ENCODE peak calls at places on chromosomes 16 and 17, in seven cellular contexts. One of them, this sample, is unnamed.

GRCh38 chr17:73194514-73195222 is 1.8 kb downstream of the COG1 start:
- DNase-seq in GM06990: no peak
- DNase-seq in CD4-positive, alpha-beta T cell: no peak
- DNase-seq in type B pancreatic cell: no peak
- DNase-seq in WTC11: no peak
- DNase-seq in prostate gland: no peak
- DNase-seq in PC-3: peak
- DNase-seq in this sample: no peak

GRCh38 chr17:57164814-57165213 is 79.8 kb downstream of the AKAP1 start:
- DNase-seq in CD4-positive, alpha-beta T cell: no peak
- DNase-seq in WTC11: no peak
- DNase-seq in prostate gland: no peak
- DNase-seq in GM06990: no peak
- DNase-seq in PC-3: no peak
- DNase-seq in type B pancreatic cell: no peak
- DNase-seq in this sample: no peak

GRCh38 chr16:64695684-64696083 is 426.2 kb downstream of the CDH11 start:
- DNase-seq in type B pancreatic cell: no peak
- DNase-seq in WTC11: no peak
- DNase-seq in prostate gland: no peak
- DNase-seq in GM06990: no peak
- DNase-seq in CD4-positive, alpha-beta T cell: no peak
- DNase-seq in PC-3: no peak
- DNase-seq in this sample: no peak

GRCh38 chr16:22685162-22685830 is 128.7 kb upstream of the HS3ST2 start:
- DNase-seq in WTC11: no peak
- DNase-seq in CD4-positive, alpha-beta T cell: no peak
- DNase-seq in GM06990: no peak
- DNase-seq in prostate gland: peak
- DNase-seq in type B pancreatic cell: no peak
- DNase-seq in PC-3: no peak
- DNase-seq in this sample: no peak

GRCh38 chr17:1110524-1110843 is 69.3 kb downstream of the ABR start:
- DNase-seq in PC-3: no peak
- DNase-seq in WTC11: no peak
- DNase-seq in type B pancreatic cell: no peak
- DNase-seq in GM06990: no peak
- DNase-seq in CD4-positive, alpha-beta T cell: no peak
- DNase-seq in prostate gland: no peak
- DNase-seq in this sample: no peak

GRCh38 chr17:81487487-81488275 is 24.9 kb downstream of the ACTG1 start:
- DNase-seq in CD4-positive, alpha-beta T cell: peak
- DNase-seq in prostate gland: peak
- DNase-seq in GM06990: peak
- DNase-seq in WTC11: peak
- DNase-seq in PC-3: peak
- DNase-seq in type B pancreatic cell: peak
- DNase-seq in this sample: no peak

GRCh38 chr16:610513-611381 is 20.0 kb upstream of the WFIKKN1 start:
- DNase-seq in GM06990: no peak
- DNase-seq in type B pancreatic cell: no peak
- DNase-seq in WTC11: peak
- DNase-seq in PC-3: no peak
- DNase-seq in prostate gland: no peak
- DNase-seq in CD4-positive, alpha-beta T cell: peak
- DNase-seq in this sample: no peak

GRCh38 chr16:53465606-53466290 is 31.5 kb downstream of the RBL2 start:
- DNase-seq in CD4-positive, alpha-beta T cell: no peak
- DNase-seq in GM06990: no peak
- DNase-seq in PC-3: peak
- DNase-seq in WTC11: no peak
- DNase-seq in type B pancreatic cell: no peak
- DNase-seq in prostate gland: no peak
- DNase-seq in this sample: no peak

GRCh38 chr17:38892620-38893019 is 22.8 kb downstream of the LASP1 start:
- DNase-seq in WTC11: no peak
- DNase-seq in type B pancreatic cell: no peak
- DNase-seq in GM06990: no peak
- DNase-seq in CD4-positive, alpha-beta T cell: no peak
- DNase-seq in prostate gland: no peak
- DNase-seq in PC-3: no peak
- DNase-seq in this sample: no peak

GRCh38 chr16:58105619-58106018 is 23.6 kb downstream of the CFAP20 start:
- DNase-seq in WTC11: no peak
- DNase-seq in type B pancreatic cell: no peak
- DNase-seq in CD4-positive, alpha-beta T cell: no peak
- DNase-seq in GM06990: no peak
- DNase-seq in PC-3: no peak
- DNase-seq in prostate gland: no peak
- DNase-seq in this sample: no peak

GRCh38 chr16:67659675-67660563 is at the start of gene ACD:
- DNase-seq in WTC11: peak
- DNase-seq in type B pancreatic cell: peak
- DNase-seq in PC-3: peak
- DNase-seq in GM06990: peak
- DNase-seq in prostate gland: peak
- DNase-seq in CD4-positive, alpha-beta T cell: peak
- DNase-seq in this sample: peak

GRCh38 chr17:76567634-76568432 is 17.8 kb downstream of the ST6GALNAC2 start:
- DNase-seq in PC-3: peak
- DNase-seq in GM06990: no peak
- DNase-seq in CD4-positive, alpha-beta T cell: no peak
- DNase-seq in prostate gland: no peak
- DNase-seq in type B pancreatic cell: no peak
- DNase-seq in WTC11: no peak
- DNase-seq in this sample: no peak

GRCh38 chr16:72241930-72242329 is 70.0 kb upstream of the PMFBP1 start:
- DNase-seq in type B pancreatic cell: no peak
- DNase-seq in WTC11: no peak
- DNase-seq in PC-3: peak
- DNase-seq in CD4-positive, alpha-beta T cell: no peak
- DNase-seq in prostate gland: peak
- DNase-seq in GM06990: no peak
- DNase-seq in this sample: no peak

GRCh38 chr16:10729649-10730048 is 14.0 kb upstream of the NUBP1 start:
- DNase-seq in CD4-positive, alpha-beta T cell: no peak
- DNase-seq in GM06990: no peak
- DNase-seq in PC-3: peak
- DNase-seq in prostate gland: peak
- DNase-seq in WTC11: no peak
- DNase-seq in type B pancreatic cell: no peak
- DNase-seq in this sample: no peak

DNA sequence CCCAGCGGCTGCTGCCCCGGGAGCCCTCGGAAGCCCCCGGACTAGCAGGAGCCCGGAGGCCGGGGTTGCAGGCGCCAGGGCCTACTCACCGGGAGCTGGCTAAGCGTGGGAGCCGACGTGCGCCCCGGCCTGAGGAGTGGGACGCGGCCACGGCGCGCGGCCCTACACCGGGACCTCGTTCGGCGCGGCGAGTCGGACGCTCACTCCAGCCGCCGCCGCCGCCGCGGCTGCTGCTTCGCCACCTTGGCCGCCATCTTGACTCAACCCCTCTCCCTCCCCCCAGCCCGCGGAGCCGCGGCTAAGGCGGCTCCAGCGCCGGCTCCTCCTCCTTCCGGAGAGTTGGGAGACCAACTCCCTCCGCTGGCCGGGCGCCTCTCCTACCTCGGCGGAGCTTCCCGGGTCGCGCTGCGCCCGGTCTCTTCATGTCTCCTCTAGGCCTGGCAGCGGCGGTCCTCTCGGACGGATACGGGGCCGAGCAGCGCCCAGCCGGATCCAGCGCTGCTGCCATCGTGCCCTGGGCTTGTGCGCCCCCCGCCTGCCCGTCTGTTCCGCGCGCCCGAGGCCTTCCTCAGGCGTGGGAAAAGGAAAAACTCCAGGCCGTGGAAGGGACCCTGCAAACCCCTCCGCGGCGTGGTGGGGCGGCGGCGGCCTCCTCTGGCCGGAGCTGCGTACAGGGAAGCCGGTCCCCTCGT is at the start of gene NCOR1:
- DNase-seq in prostate gland: peak
- DNase-seq in PC-3: peak
- DNase-seq in CD4-positive, alpha-beta T cell: peak
- DNase-seq in type B pancreatic cell: peak
- DNase-seq in GM06990: peak
- DNase-seq in WTC11: peak
- DNase-seq in this sample: peak
- TF ChIP-seq CTCF in prostate gland: peak
- TF ChIP-seq CTCF in PC-3: peak
- TF ChIP-seq CTCF in CD4-positive, alpha-beta T cell: no peak
- TF ChIP-seq CTCF in type B pancreatic cell: peak
- TF ChIP-seq CTCF in GM06990: peak
- TF ChIP-seq CTCF in WTC11: no peak
- TF ChIP-seq CTCF in this sample: peak

GRCh38 chr17:67378444-67379250 is 1.6 kb downstream of the PITPNC1 start:
- DNase-seq in CD4-positive, alpha-beta T cell: peak
- DNase-seq in PC-3: peak
- DNase-seq in type B pancreatic cell: peak
- DNase-seq in GM06990: peak
- DNase-seq in prostate gland: peak
- DNase-seq in WTC11: peak
- DNase-seq in this sample: peak

GRCh38 chr17:67376509-67376891 is 581 bp upstream of the PITPNC1 start:
- DNase-seq in WTC11: no peak
- DNase-seq in PC-3: peak
- DNase-seq in prostate gland: peak
- DNase-seq in type B pancreatic cell: no peak
- DNase-seq in CD4-positive, alpha-beta T cell: no peak
- DNase-seq in GM06990: no peak
- DNase-seq in this sample: no peak

GRCh38 chr17:67379251-67379630 is 2.2 kb downstream of the PITPNC1 start:
- DNase-seq in WTC11: no peak
- DNase-seq in GM06990: no peak
- DNase-seq in prostate gland: no peak
- DNase-seq in PC-3: no peak
- DNase-seq in type B pancreatic cell: no peak
- DNase-seq in CD4-positive, alpha-beta T cell: no peak
- DNase-seq in this sample: no peak

GRCh38 chr17:67376892-67377726 is at the start of gene PITPNC1:
- DNase-seq in GM06990: peak
- DNase-seq in type B pancreatic cell: peak
- DNase-seq in CD4-positive, alpha-beta T cell: peak
- DNase-seq in WTC11: peak
- DNase-seq in PC-3: peak
- DNase-seq in prostate gland: peak
- DNase-seq in this sample: peak

DNA sequence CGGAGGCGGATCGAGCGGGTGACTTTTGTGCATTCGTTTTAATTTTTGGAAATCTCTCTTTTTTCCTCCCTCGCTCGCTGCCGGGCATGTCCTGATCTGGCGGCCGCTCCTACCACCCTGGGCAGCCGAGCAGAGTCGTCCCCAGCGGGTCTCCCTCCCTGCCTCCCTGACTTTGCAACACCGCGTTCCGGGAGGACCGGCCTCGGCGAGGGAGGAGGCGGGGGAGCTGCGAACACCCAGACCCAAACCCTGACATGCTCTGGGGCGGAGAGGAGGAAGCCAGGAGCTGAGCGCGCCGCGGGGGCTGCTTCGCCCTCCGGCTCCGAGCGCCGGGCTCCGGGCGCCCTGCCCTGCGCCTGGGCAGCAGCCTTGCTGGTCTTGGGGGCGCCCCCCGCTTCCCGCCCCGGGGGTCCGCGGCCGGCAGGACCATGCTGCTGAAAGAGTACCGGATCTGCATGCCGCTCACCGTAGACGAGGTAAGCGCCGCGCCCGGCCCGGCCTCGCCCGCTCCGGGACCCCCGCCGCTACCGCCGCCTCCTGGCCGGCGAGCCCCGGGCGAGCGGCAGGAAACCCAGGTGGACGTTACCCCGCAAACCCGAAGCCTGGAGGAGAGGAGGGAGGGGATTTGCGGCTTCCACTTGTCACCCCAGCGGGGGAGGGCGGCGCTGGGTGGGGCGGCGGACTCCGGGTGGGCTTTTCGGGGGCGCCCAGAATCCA is 804 bp downstream of the PITPNC1 start:
- DNase-seq in CD4-positive, alpha-beta T cell: peak
- DNase-seq in PC-3: peak
- DNase-seq in type B pancreatic cell: peak
- DNase-seq in GM06990: peak
- DNase-seq in prostate gland: peak
- DNase-seq in WTC11: peak
- DNase-seq in this sample: peak
- TF ChIP-seq CTCF in CD4-positive, alpha-beta T cell: peak
- TF ChIP-seq CTCF in PC-3: peak
- TF ChIP-seq CTCF in type B pancreatic cell: no peak
- TF ChIP-seq CTCF in GM06990: no peak
- TF ChIP-seq CTCF in prostate gland: peak
- TF ChIP-seq CTCF in WTC11: no peak
- TF ChIP-seq CTCF in this sample: peak

GRCh38 chr16:21005008-21005407 is 104.4 kb downstream of the LYRM1 start:
- DNase-seq in PC-3: no peak
- DNase-seq in prostate gland: no peak
- DNase-seq in CD4-positive, alpha-beta T cell: no peak
- DNase-seq in WTC11: no peak
- DNase-seq in GM06990: no peak
- DNase-seq in type B pancreatic cell: no peak
- DNase-seq in this sample: no peak

GRCh38 chr16:20997147-20997546 is 96.6 kb downstream of the LYRM1 start:
- DNase-seq in CD4-positive, alpha-beta T cell: no peak
- DNase-seq in PC-3: no peak
- DNase-seq in type B pancreatic cell: no peak
- DNase-seq in prostate gland: no peak
- DNase-seq in WTC11: no peak
- DNase-seq in GM06990: no peak
- DNase-seq in this sample: peak

GRCh38 chr16:20995711-20996110 is 95.1 kb downstream of the LYRM1 start:
- DNase-seq in type B pancreatic cell: no peak
- DNase-seq in WTC11: no peak
- DNase-seq in PC-3: no peak
- DNase-seq in prostate gland: no peak
- DNase-seq in GM06990: no peak
- DNase-seq in CD4-positive, alpha-beta T cell: no peak
- DNase-seq in this sample: peak

GRCh38 chr16:21001262-21001661 is 100.7 kb downstream of the LYRM1 start:
- DNase-seq in PC-3: peak
- DNase-seq in WTC11: peak
- DNase-seq in prostate gland: no peak
- DNase-seq in CD4-positive, alpha-beta T cell: no peak
- DNase-seq in GM06990: no peak
- DNase-seq in type B pancreatic cell: no peak
- DNase-seq in this sample: no peak
- TF ChIP-seq CTCF in PC-3: peak
- TF ChIP-seq CTCF in WTC11: no peak
- TF ChIP-seq CTCF in prostate gland: no peak
- TF ChIP-seq CTCF in CD4-positive, alpha-beta T cell: no peak
- TF ChIP-seq CTCF in GM06990: peak
- TF ChIP-seq CTCF in type B pancreatic cell: peak
- TF ChIP-seq CTCF in this sample: peak

DNA sequence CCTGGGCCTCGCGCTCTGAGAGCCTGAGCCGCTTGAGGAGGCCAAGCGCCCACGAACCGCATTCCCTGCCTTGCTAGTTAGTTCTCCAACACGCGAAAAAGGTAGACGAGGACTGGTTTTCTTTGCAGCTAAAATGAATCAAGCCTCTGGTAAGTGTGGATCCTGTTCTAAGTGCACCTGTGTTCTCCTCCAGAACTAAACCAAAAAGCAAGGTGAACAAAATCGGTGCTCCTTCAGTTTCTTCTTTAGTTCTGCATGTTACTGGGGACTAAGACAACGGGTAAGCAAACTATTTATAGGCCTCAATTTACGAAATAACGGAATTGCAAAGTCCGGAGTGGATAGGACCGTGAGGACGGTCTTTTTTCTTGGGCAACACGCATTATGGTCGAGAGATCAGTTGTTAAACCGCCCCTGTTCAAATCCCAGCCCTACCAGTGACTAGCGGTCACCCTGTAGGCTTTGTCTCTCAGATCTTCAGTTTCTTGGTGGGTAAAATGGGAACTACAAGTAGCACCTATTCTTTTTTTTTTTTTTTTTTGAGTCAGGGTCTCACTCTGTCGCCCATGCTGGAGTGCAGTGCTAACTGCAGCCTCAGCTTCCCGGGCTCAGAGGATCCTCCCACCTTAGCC is 993 bp upstream of the ANKRD11 start:
- DNase-seq in prostate gland: no peak
- DNase-seq in CD4-positive, alpha-beta T cell: no peak
- DNase-seq in PC-3: peak
- DNase-seq in type B pancreatic cell: no peak
- DNase-seq in GM06990: no peak
- DNase-seq in WTC11: no peak
- DNase-seq in this sample: no peak
- TF ChIP-seq CTCF in prostate gland: no peak
- TF ChIP-seq CTCF in CD4-positive, alpha-beta T cell: no peak
- TF ChIP-seq CTCF in PC-3: peak
- TF ChIP-seq CTCF in type B pancreatic cell: peak
- TF ChIP-seq CTCF in GM06990: no peak
- TF ChIP-seq CTCF in WTC11: no peak
- TF ChIP-seq CTCF in this sample: peak